ENCODE peak calls at places on chromosomes 11 and 22, in seven cellular contexts. One of them, this sample, is unnamed.

GRCh38 chr11:20397281-20397680 is 9.8 kb downstream of the PRMT3 start:
- DNase-seq in breast epithelium: no peak
- DNase-seq in cardiac muscle cell: peak
- DNase-seq in HFF-Myc: peak
- DNase-seq in foreskin fibroblast: peak
- DNase-seq in cardiac fibroblast: peak
- DNase-seq in upper lobe of right lung: no peak
- DNase-seq in this sample: peak

GRCh38 chr11:128759597-128759996 is 65.7 kb downstream of the FLI1 start:
- DNase-seq in cardiac fibroblast: peak
- DNase-seq in breast epithelium: no peak
- DNase-seq in upper lobe of right lung: no peak
- DNase-seq in foreskin fibroblast: peak
- DNase-seq in cardiac muscle cell: peak
- DNase-seq in HFF-Myc: no peak
- DNase-seq in this sample: no peak

GRCh38 chr11:103624708-103625623 is 411.5 kb upstream of the DDI1 start:
- DNase-seq in HFF-Myc: peak
- DNase-seq in cardiac muscle cell: peak
- DNase-seq in cardiac fibroblast: peak
- DNase-seq in foreskin fibroblast: peak
- DNase-seq in upper lobe of right lung: no peak
- DNase-seq in breast epithelium: no peak
- DNase-seq in this sample: peak

GRCh38 chr22:37010976-37011375 is 8.3 kb downstream of the TST start:
- DNase-seq in foreskin fibroblast: no peak
- DNase-seq in upper lobe of right lung: peak
- DNase-seq in breast epithelium: no peak
- DNase-seq in cardiac muscle cell: no peak
- DNase-seq in cardiac fibroblast: no peak
- DNase-seq in HFF-Myc: no peak
- DNase-seq in this sample: no peak

GRCh38 chr11:126698576-126698975 is 302.0 kb downstream of the KIRREL3 start:
- DNase-seq in cardiac muscle cell: no peak
- DNase-seq in breast epithelium: no peak
- DNase-seq in HFF-Myc: no peak
- DNase-seq in foreskin fibroblast: no peak
- DNase-seq in cardiac fibroblast: no peak
- DNase-seq in upper lobe of right lung: no peak
- DNase-seq in this sample: no peak

GRCh38 chr11:111936045-111936400 is 1.1 kb upstream of the DIXDC1 start:
- DNase-seq in foreskin fibroblast: no peak
- DNase-seq in cardiac muscle cell: no peak
- DNase-seq in cardiac fibroblast: no peak
- DNase-seq in HFF-Myc: no peak
- DNase-seq in breast epithelium: no peak
- DNase-seq in upper lobe of right lung: no peak
- DNase-seq in this sample: no peak

GRCh38 chr11:76408171-76408965 is 27.2 kb downstream of the GVQW3 start:
- DNase-seq in cardiac muscle cell: no peak
- DNase-seq in HFF-Myc: no peak
- DNase-seq in breast epithelium: no peak
- DNase-seq in foreskin fibroblast: no peak
- DNase-seq in cardiac fibroblast: no peak
- DNase-seq in upper lobe of right lung: no peak
- DNase-seq in this sample: peak

GRCh38 chr11:65440831-65441499 is 18.4 kb downstream of the NEAT1 start:
- DNase-seq in cardiac muscle cell: peak
- DNase-seq in cardiac fibroblast: peak
- DNase-seq in HFF-Myc: no peak
- DNase-seq in upper lobe of right lung: peak
- DNase-seq in foreskin fibroblast: peak
- DNase-seq in breast epithelium: peak
- DNase-seq in this sample: no peak

GRCh38 chr22:29912605-29913398 is 29.8 kb downstream of the MTMR3 start:
- DNase-seq in upper lobe of right lung: no peak
- DNase-seq in cardiac fibroblast: peak
- DNase-seq in HFF-Myc: peak
- DNase-seq in breast epithelium: no peak
- DNase-seq in foreskin fibroblast: peak
- DNase-seq in cardiac muscle cell: peak
- DNase-seq in this sample: no peak

GRCh38 chr22:31179345-31179744 is 19.4 kb downstream of the RNF185 start:
- DNase-seq in cardiac fibroblast: peak
- DNase-seq in cardiac muscle cell: no peak
- DNase-seq in upper lobe of right lung: no peak
- DNase-seq in breast epithelium: no peak
- DNase-seq in foreskin fibroblast: peak
- DNase-seq in HFF-Myc: no peak
- DNase-seq in this sample: no peak

GRCh38 chr11:102615077-102615893 is 9.8 kb downstream of the MMP20 start:
- DNase-seq in HFF-Myc: no peak
- DNase-seq in cardiac muscle cell: no peak
- DNase-seq in upper lobe of right lung: no peak
- DNase-seq in cardiac fibroblast: no peak
- DNase-seq in breast epithelium: no peak
- DNase-seq in foreskin fibroblast: peak
- DNase-seq in this sample: no peak

GRCh38 chr11:74641905-74642304 is 49.5 kb downstream of the POLD3 start:
- DNase-seq in upper lobe of right lung: no peak
- DNase-seq in foreskin fibroblast: peak
- DNase-seq in cardiac fibroblast: no peak
- DNase-seq in HFF-Myc: no peak
- DNase-seq in breast epithelium: no peak
- DNase-seq in cardiac muscle cell: peak
- DNase-seq in this sample: no peak

GRCh38 chr11:43268161-43268560 is 43.6 kb upstream of the API5 start:
- DNase-seq in cardiac fibroblast: no peak
- DNase-seq in cardiac muscle cell: no peak
- DNase-seq in breast epithelium: no peak
- DNase-seq in upper lobe of right lung: no peak
- DNase-seq in foreskin fibroblast: no peak
- DNase-seq in HFF-Myc: no peak
- DNase-seq in this sample: no peak

GRCh38 chr11:2167141-2168045 is 4.2 kb downstream of the TH start:
- DNase-seq in foreskin fibroblast: no peak
- DNase-seq in cardiac muscle cell: no peak
- DNase-seq in breast epithelium: no peak
- DNase-seq in cardiac fibroblast: no peak
- DNase-seq in upper lobe of right lung: no peak
- DNase-seq in HFF-Myc: no peak
- DNase-seq in this sample: no peak

GRCh38 chr11:86934263-86934932 is 20.8 kb downstream of the FZD4 start:
- DNase-seq in foreskin fibroblast: no peak
- DNase-seq in cardiac fibroblast: no peak
- DNase-seq in HFF-Myc: no peak
- DNase-seq in upper lobe of right lung: no peak
- DNase-seq in breast epithelium: no peak
- DNase-seq in cardiac muscle cell: no peak
- DNase-seq in this sample: no peak

GRCh38 chr22:49166746-49167145 is 660.9 kb downstream of the BRD1 start:
- DNase-seq in HFF-Myc: no peak
- DNase-seq in foreskin fibroblast: no peak
- DNase-seq in upper lobe of right lung: peak
- DNase-seq in cardiac muscle cell: no peak
- DNase-seq in cardiac fibroblast: no peak
- DNase-seq in breast epithelium: no peak
- DNase-seq in this sample: no peak

GRCh38 chr11:47523491-47524199 is 29.3 kb downstream of the CELF1 start:
- DNase-seq in upper lobe of right lung: no peak
- DNase-seq in foreskin fibroblast: peak
- DNase-seq in breast epithelium: no peak
- DNase-seq in cardiac fibroblast: peak
- DNase-seq in HFF-Myc: peak
- DNase-seq in cardiac muscle cell: peak
- DNase-seq in this sample: no peak

GRCh38 chr22:50630376-50630775 is 2.4 kb upstream of the ARSA start:
- DNase-seq in cardiac fibroblast: no peak
- DNase-seq in breast epithelium: no peak
- DNase-seq in upper lobe of right lung: no peak
- DNase-seq in foreskin fibroblast: peak
- DNase-seq in HFF-Myc: no peak
- DNase-seq in cardiac muscle cell: no peak
- DNase-seq in this sample: no peak

GRCh38 chr11:65170058-65170534 is at the start of gene SPDYC:
- DNase-seq in foreskin fibroblast: no peak
- DNase-seq in upper lobe of right lung: no peak
- DNase-seq in breast epithelium: no peak
- DNase-seq in cardiac muscle cell: no peak
- DNase-seq in HFF-Myc: no peak
- DNase-seq in cardiac fibroblast: no peak
- DNase-seq in this sample: no peak

GRCh38 chr11:121352301-121352891 is 59.8 kb downstream of the SC5D start:
- DNase-seq in breast epithelium: no peak
- DNase-seq in HFF-Myc: no peak
- DNase-seq in cardiac fibroblast: no peak
- DNase-seq in foreskin fibroblast: no peak
- DNase-seq in cardiac muscle cell: no peak
- DNase-seq in upper lobe of right lung: no peak
- DNase-seq in this sample: no peak

GRCh38 chr11:85946221-85946620 is 91.0 kb downstream of the CCDC83 start:
- DNase-seq in cardiac fibroblast: peak
- DNase-seq in foreskin fibroblast: peak
- DNase-seq in cardiac muscle cell: peak
- DNase-seq in upper lobe of right lung: no peak
- DNase-seq in breast epithelium: no peak
- DNase-seq in HFF-Myc: no peak
- DNase-seq in this sample: no peak

GRCh38 chr22:36328635-36329216 is 59.0 kb downstream of the MYH9 start:
- DNase-seq in HFF-Myc: peak
- DNase-seq in foreskin fibroblast: peak
- DNase-seq in breast epithelium: peak
- DNase-seq in cardiac muscle cell: peak
- DNase-seq in cardiac fibroblast: peak
- DNase-seq in upper lobe of right lung: no peak
- DNase-seq in this sample: no peak

GRCh38 chr11:3043315-3043871 is 13.8 kb downstream of the CARS1 start:
- DNase-seq in foreskin fibroblast: peak
- DNase-seq in cardiac muscle cell: peak
- DNase-seq in upper lobe of right lung: no peak
- DNase-seq in HFF-Myc: no peak
- DNase-seq in breast epithelium: peak
- DNase-seq in cardiac fibroblast: peak
- DNase-seq in this sample: no peak

GRCh38 chr11:134656861-134657540 is 245.0 kb upstream of the B3GAT1 start:
- DNase-seq in cardiac fibroblast: no peak
- DNase-seq in upper lobe of right lung: peak
- DNase-seq in HFF-Myc: no peak
- DNase-seq in breast epithelium: peak
- DNase-seq in foreskin fibroblast: no peak
- DNase-seq in cardiac muscle cell: no peak
- DNase-seq in this sample: no peak

GRCh38 chr11:80346660-80347059 is 905.8 kb upstream of the TENM4 start:
- DNase-seq in upper lobe of right lung: no peak
- DNase-seq in cardiac muscle cell: no peak
- DNase-seq in foreskin fibroblast: no peak
- DNase-seq in breast epithelium: no peak
- DNase-seq in cardiac fibroblast: no peak
- DNase-seq in HFF-Myc: no peak
- DNase-seq in this sample: no peak

GRCh38 chr22:47091921-47092700 is 329.7 kb downstream of the TBC1D22A start:
- DNase-seq in HFF-Myc: no peak
- DNase-seq in upper lobe of right lung: no peak
- DNase-seq in cardiac muscle cell: no peak
- DNase-seq in breast epithelium: no peak
- DNase-seq in cardiac fibroblast: no peak
- DNase-seq in foreskin fibroblast: no peak
- DNase-seq in this sample: no peak
- H3K4me3 ChIP-seq in HFF-Myc: no peak
- H3K4me3 ChIP-seq in upper lobe of right lung: no peak
- H3K4me3 ChIP-seq in cardiac muscle cell: no peak
- H3K4me3 ChIP-seq in breast epithelium: no peak
- H3K4me3 ChIP-seq in cardiac fibroblast: no peak
- H3K4me3 ChIP-seq in foreskin fibroblast: no peak
- H3K4me3 ChIP-seq in this sample: no peak

GRCh38 chr22:46006379-46007002 is 29.5 kb upstream of the WNT7B start:
- DNase-seq in upper lobe of right lung: peak
- DNase-seq in cardiac fibroblast: peak
- DNase-seq in HFF-Myc: peak
- DNase-seq in breast epithelium: peak
- DNase-seq in foreskin fibroblast: peak
- DNase-seq in cardiac muscle cell: peak
- DNase-seq in this sample: peak
- H3K4me3 ChIP-seq in upper lobe of right lung: peak
- H3K4me3 ChIP-seq in cardiac fibroblast: peak
- H3K4me3 ChIP-seq in HFF-Myc: peak
- H3K4me3 ChIP-seq in breast epithelium: peak
- H3K4me3 ChIP-seq in foreskin fibroblast: peak
- H3K4me3 ChIP-seq in cardiac muscle cell: no peak
- H3K4me3 ChIP-seq in this sample: no peak

GRCh38 chr11:130672911-130673310 is 224.5 kb downstream of the ADAMTS15 start:
- DNase-seq in cardiac fibroblast: no peak
- DNase-seq in breast epithelium: no peak
- DNase-seq in upper lobe of right lung: no peak
- DNase-seq in HFF-Myc: no peak
- DNase-seq in foreskin fibroblast: no peak
- DNase-seq in cardiac muscle cell: no peak
- DNase-seq in this sample: no peak
- H3K4me3 ChIP-seq in cardiac fibroblast: no peak
- H3K4me3 ChIP-seq in breast epithelium: no peak
- H3K4me3 ChIP-seq in upper lobe of right lung: no peak
- H3K4me3 ChIP-seq in HFF-Myc: no peak
- H3K4me3 ChIP-seq in foreskin fibroblast: no peak
- H3K4me3 ChIP-seq in cardiac muscle cell: no peak
- H3K4me3 ChIP-seq in this sample: no peak

GRCh38 chr11:114302663-114303062 is 6.5 kb downstream of the NNMT start:
- DNase-seq in upper lobe of right lung: no peak
- DNase-seq in foreskin fibroblast: no peak
- DNase-seq in HFF-Myc: no peak
- DNase-seq in cardiac muscle cell: peak
- DNase-seq in breast epithelium: no peak
- DNase-seq in cardiac fibroblast: no peak
- DNase-seq in this sample: no peak

GRCh38 chr11:114304065-114304464 is 7.9 kb downstream of the NNMT start:
- DNase-seq in breast epithelium: no peak
- DNase-seq in cardiac fibroblast: no peak
- DNase-seq in cardiac muscle cell: no peak
- DNase-seq in upper lobe of right lung: no peak
- DNase-seq in HFF-Myc: no peak
- DNase-seq in foreskin fibroblast: no peak
- DNase-seq in this sample: no peak

GRCh38 chr11:114301927-114302326 is 5.7 kb downstream of the NNMT start:
- DNase-seq in breast epithelium: no peak
- DNase-seq in upper lobe of right lung: no peak
- DNase-seq in cardiac muscle cell: no peak
- DNase-seq in cardiac fibroblast: no peak
- DNase-seq in HFF-Myc: no peak
- DNase-seq in foreskin fibroblast: no peak
- DNase-seq in this sample: no peak

GRCh38 chr11:114298701-114299090 is 2.5 kb downstream of the NNMT start:
- DNase-seq in breast epithelium: no peak
- DNase-seq in upper lobe of right lung: no peak
- DNase-seq in cardiac muscle cell: peak
- DNase-seq in foreskin fibroblast: no peak
- DNase-seq in cardiac fibroblast: no peak
- DNase-seq in HFF-Myc: no peak
- DNase-seq in this sample: no peak

DNA sequence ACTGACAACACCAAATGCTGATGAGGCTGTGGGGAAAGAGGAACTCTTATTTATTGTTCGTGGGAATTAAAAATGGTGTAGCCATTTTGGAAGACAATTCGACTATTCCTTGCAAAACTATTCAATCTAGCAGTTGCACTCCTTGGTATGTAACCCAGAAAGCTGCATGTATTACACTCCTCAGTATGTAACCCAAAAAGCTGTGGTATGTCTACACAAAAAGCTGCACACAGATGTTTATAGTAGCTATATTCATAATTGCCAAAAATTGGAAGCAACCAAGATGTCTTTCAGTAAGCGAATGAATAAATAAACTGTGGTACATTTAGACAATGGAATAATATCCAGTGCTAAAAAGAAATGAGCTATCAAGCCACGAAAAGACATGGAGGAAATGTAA is 4.9 kb downstream of the NNMT start:
- DNase-seq in HFF-Myc: no peak
- DNase-seq in upper lobe of right lung: no peak
- DNase-seq in cardiac fibroblast: peak
- DNase-seq in cardiac muscle cell: peak
- DNase-seq in breast epithelium: no peak
- DNase-seq in foreskin fibroblast: no peak
- DNase-seq in this sample: no peak
- H3K4me3 ChIP-seq in HFF-Myc: no peak
- H3K4me3 ChIP-seq in upper lobe of right lung: peak
- H3K4me3 ChIP-seq in cardiac fibroblast: peak
- H3K4me3 ChIP-seq in cardiac muscle cell: no peak
- H3K4me3 ChIP-seq in breast epithelium: peak
- H3K4me3 ChIP-seq in foreskin fibroblast: no peak
- H3K4me3 ChIP-seq in this sample: no peak

This sample was measured in HAP-1.